ENCODE peak calls at places on chromosomes 11 and 22, in six cellular contexts. L is NCI-H446 treated with DMSO at 0.1 percent for 48 hours, R is NCI-H460, Q is T-helper 17 cell, I is transverse colon, X is GM04503. J is an unnamed sample.

GRCh38 chr11:77669848-77670511 is 32.4 kb upstream of the CLNS1A start:
- DNase-seq in L (no peak), R (no peak), Q (no peak), I (no peak), X (no peak), J (no peak)

GRCh38 chr11:69144316-69144715 is 11.4 kb upstream of the SMIM38 start:
- DNase-seq in L (no peak), R (no peak), Q (no peak), I (no peak), X (no peak), J (no peak)

GRCh38 chr11:29438815-29439214 is 578.0 kb downstream of the KCNA4 start:
- DNase-seq in L (no peak), R (no peak), Q (no peak), I (no peak), X (no peak), J (no peak)

GRCh38 chr11:17343907-17344306 is 7.7 kb upstream of the NCR3LG1 start:
- DNase-seq in L (no peak), R (no peak), Q (no peak), I (no peak), X (peak), J (peak)

GRCh38 chr22:28799125-28799833 is 1.1 kb downstream of the XBP1 start:
- DNase-seq in L (no peak), R (peak), Q (no peak), I (peak), X (peak), J (peak)

GRCh38 chr11:74025467-74026166 is 16.7 kb upstream of the UCP3 start:
- DNase-seq in L (no peak), R (no peak), Q (no peak), I (no peak), X (peak), J (no peak)

GRCh38 chr22:37167176-37167980 is 17.7 kb upstream of the IL2RB start:
- DNase-seq in L (no peak), R (no peak), Q (no peak), I (peak), X (no peak), J (no peak)

GRCh38 chr22:46062232-46062615 is 85.3 kb upstream of the WNT7B start:
- DNase-seq in L (no peak), R (no peak), Q (no peak), I (peak), X (peak), J (no peak)

GRCh38 chr11:69249641-69250502 is 44.1 kb upstream of the MYEOV start:
- DNase-seq in L (no peak), R (no peak), Q (no peak), I (no peak), X (no peak), J (no peak)

GRCh38 chr11:113690619-113691569 is 15.2 kb downstream of the TMPRSS5 start:
- DNase-seq in L (no peak), R (peak), Q (no peak), I (peak), X (peak), J (no peak)

J was measured in AG09319.